ENCODE peak calls at places on chromosomes 2 and 18, in nine cellular contexts. I, N, M, O, Y, R, U, B and C are unnamed samples.

GRCh38 chr2:105782123-105782522 is 37.4 kb downstream of the NCK2 start:
- DNase-seq in M (no peak), O (no peak), U (no peak), B (no peak), N (no peak), R (no peak), I (no peak), Y (peak), C (no peak)

GRCh38 chr2:201660293-201660895 is 17.1 kb upstream of the TMEM237 start:
- DNase-seq in U (no peak), Y (no peak), R (no peak), I (no peak), O (peak), B (no peak), M (no peak), N (no peak), C (no peak)

GRCh38 chr18:616380-616995 is 19.7 kb downstream of the CLUL1 start:
- DNase-seq in N (no peak), R (no peak), B (peak), U (peak), O (peak), M (no peak), I (no peak), Y (no peak), C (no peak)

GRCh38 chr2:152475982-152476381 is 141.0 kb downstream of the FMNL2 start:
- DNase-seq in N (no peak), Y (no peak), R (no peak), B (no peak), I (no peak), O (no peak), M (no peak), U (no peak), C (no peak)

GRCh38 chr2:56130463-56131070 is 53.2 kb upstream of the CCDC85A start:
- DNase-seq in O (peak), N (no peak), R (no peak), Y (no peak), I (no peak), M (no peak), U (peak), B (peak), C (no peak)

GRCh38 chr2:110101911-110102774 is 13.5 kb downstream of the MALL start:
- DNase-seq in R (no peak), Y (no peak), B (no peak), I (no peak), U (peak), O (no peak), M (no peak), N (no peak), C (no peak)

GRCh38 chr2:145538661-145539319 is 1018.9 kb upstream of the ZEB2 start:
- DNase-seq in N (no peak), R (no peak), I (no peak), Y (no peak), U (no peak), B (no peak), M (no peak), O (no peak), C (no peak)

GRCh38 chr2:62586981-62587380 is 81.0 kb upstream of the TMEM17 start:
- DNase-seq in O (no peak), N (no peak), M (no peak), B (no peak), R (no peak), I (no peak), Y (no peak), U (peak), C (no peak)

GRCh38 chr2:187117483-187117882 is 268.5 kb upstream of the ZSWIM2 start:
- DNase-seq in B (peak), I (no peak), M (no peak), N (no peak), O (no peak), Y (no peak), U (no peak), R (no peak), C (no peak)

GRCh38 chr2:48399828-48400552 is 130.0 kb upstream of the STON1 start:
- DNase-seq in I (no peak), B (no peak), O (no peak), U (no peak), M (no peak), R (no peak), Y (no peak), N (no peak), C (no peak)

GRCh38 chr2:120861576-120862191 is 126.0 kb downstream of the GLI2 start:
- DNase-seq in I (peak), U (peak), N (peak), B (peak), Y (no peak), O (no peak), R (peak), M (no peak), C (no peak)

GRCh38 chr2:225083276-225083675 is 41.0 kb upstream of the DOCK10 start:
- DNase-seq in U (no peak), O (no peak), R (no peak), N (no peak), M (no peak), I (no peak), B (no peak), Y (no peak), C (no peak)

GRCh38 chr2:55102056-55102812 is 52.0 kb upstream of the RTN4 start:
- DNase-seq in M (no peak), O (no peak), U (peak), N (no peak), B (no peak), R (no peak), I (no peak), Y (no peak), C (no peak)

GRCh38 chr18:62486290-62486964 is 36.4 kb upstream of the ZCCHC2 start:
- DNase-seq in Y (no peak), R (no peak), B (no peak), O (no peak), N (no peak), M (no peak), I (no peak), U (peak), C (no peak)

GRCh38 chr2:160437273-160437672 is 56.3 kb downstream of the RBMS1 start:
- DNase-seq in M (no peak), U (no peak), Y (no peak), N (no peak), O (no peak), R (no peak), B (no peak), I (no peak), C (no peak)

GRCh38 chr18:9495916-9496540 is 20.7 kb downstream of the RALBP1 start:
- DNase-seq in O (no peak), U (no peak), B (no peak), N (no peak), I (no peak), M (no peak), R (no peak), Y (no peak), C (no peak)

GRCh38 chr2:39338502-39338901 is 94.7 kb upstream of the CDKL4 start:
- DNase-seq in M (no peak), B (peak), U (no peak), R (no peak), I (no peak), N (no peak), O (no peak), Y (no peak), C (no peak)

GRCh38 chr2:127423476-127423840 is 5.2 kb downstream of the PROC start:
- DNase-seq in Y (no peak), N (no peak), M (no peak), I (no peak), B (no peak), R (no peak), U (no peak), O (no peak), C (no peak)

GRCh38 chr18:34631567-34631966 is 78.5 kb upstream of the DTNA start:
- DNase-seq in Y (no peak), M (no peak), U (no peak), N (no peak), O (no peak), I (no peak), B (no peak), R (no peak), C (no peak)

GRCh38 chr2:219416938-219417337 is 1.2 kb upstream of the DES start:
- DNase-seq in Y (no peak), M (no peak), B (no peak), N (no peak), R (no peak), U (no peak), I (no peak), O (no peak), C (no peak)
- H3K27ac ChIP-seq in Y (no peak), M (no peak), B (no peak), N (peak), R (peak), U (no peak), I (no peak), O (no peak), C (no peak)

GRCh38 chr2:218322756-218323525 is 30.6 kb upstream of the TMBIM1 start:
- DNase-seq in N (peak), M (peak), Y (peak), I (peak), R (peak), U (peak), O (peak), B (peak), C (peak)
- H3K27ac ChIP-seq in N (peak), M (no peak), Y (peak), I (peak), R (peak), U (peak), O (peak), B (peak), C (peak)

DNA sequence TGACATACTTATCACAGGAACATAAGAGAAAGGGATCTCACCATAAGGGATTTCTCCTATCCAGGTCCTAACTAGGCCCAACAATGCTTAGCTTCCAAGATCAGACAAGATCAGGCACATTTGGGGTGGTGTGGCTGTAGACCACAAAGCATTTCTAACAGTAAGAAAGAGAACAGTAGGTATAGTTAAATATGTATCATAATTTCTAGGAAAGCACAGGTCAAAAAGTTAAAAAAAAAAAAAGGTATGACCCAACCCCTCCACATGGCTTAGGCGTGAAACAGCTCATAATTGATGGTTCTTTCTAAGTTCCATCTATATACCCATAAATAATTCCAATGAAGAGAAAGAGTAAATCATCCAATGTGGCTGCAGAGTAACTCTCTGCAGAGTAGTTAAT is 6.9 kb downstream of the PRKD3 start:
- DNase-seq in Y (no peak), N (no peak), I (no peak), O (no peak), R (no peak), M (no peak), U (no peak), B (no peak), C (no peak)
- H3K27ac ChIP-seq in Y (no peak), N (no peak), I (no peak), O (peak), R (no peak), M (no peak), U (peak), B (no peak), C (no peak)

DNA sequence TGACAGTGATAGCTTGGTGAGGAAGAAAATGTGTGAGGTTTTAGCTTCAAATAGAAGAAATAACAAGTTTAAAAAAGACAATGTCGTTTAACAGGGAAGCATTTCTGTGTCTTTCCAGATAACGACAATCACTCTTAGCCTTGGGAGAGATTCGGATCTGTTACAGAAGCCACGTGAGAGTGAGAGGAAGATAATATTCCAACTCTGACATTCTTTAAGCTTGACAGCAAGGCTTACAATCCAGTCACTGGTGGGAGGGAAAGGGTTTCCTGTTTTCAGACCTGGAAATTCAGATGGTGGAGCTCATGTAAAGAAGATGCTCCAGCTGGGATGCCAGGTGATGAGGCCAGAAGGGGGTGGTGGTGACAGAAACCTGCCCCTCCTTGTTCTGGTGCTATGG is 30.8 kb downstream of the FBXO48 start:
- DNase-seq in Y (no peak), U (peak), I (no peak), N (no peak), M (no peak), R (no peak), O (no peak), B (no peak), C (no peak)
- H3K27ac ChIP-seq in Y (no peak), U (no peak), I (peak), N (peak), M (no peak), R (peak), O (no peak), B (no peak), C (peak)